ENCODE peak calls at places on chromosomes 3 and 15, in nine cellular contexts. C, X, V, W, R, P, Q, B and T are unnamed samples.

GRCh38 chr15:33242165-33242564 is 47.7 kb upstream of the FMN1 start:
- DNase-seq in C (no peak), X (no peak), V (no peak), W (no peak), R (no peak), P (peak; percentile 88), Q (peak; percentile 60), B (peak; percentile 74), T (peak; percentile 59)

GRCh38 chr3:13200465-13200864 is 127.2 kb upstream of the IQSEC1 start:
- DNase-seq in C (no peak), X (no peak), V (no peak), W (no peak), R (no peak), P (no peak), Q (no peak), B (no peak), T (no peak)

GRCh38 chr3:171225698-171226097 is 199.2 kb upstream of the SLC2A2 start:
- DNase-seq in C (peak; percentile 63), X (no peak), V (peak; percentile 66), W (no peak), R (peak; percentile 26), P (no peak), Q (no peak), B (no peak), T (peak; percentile 97)

GRCh38 chr3:50242778-50243551 is 7.0 kb downstream of the GNAI2 start:
- DNase-seq in C (peak; percentile 93), X (no peak), V (no peak), W (no peak), R (no peak), P (no peak), Q (no peak), B (peak; percentile 60), T (peak; percentile 58)

GRCh38 chr3:150825192-150825915 is 62.4 kb upstream of the SIAH2 start:
- DNase-seq in C (no peak), X (no peak), V (no peak), W (no peak), R (no peak), P (no peak), Q (no peak), B (no peak), T (no peak)

GRCh38 chr3:116148881-116149530 is 296.3 kb downstream of the LSAMP start:
- DNase-seq in C (no peak), X (peak; percentile 11), V (peak; percentile 64), W (no peak), R (no peak), P (no peak), Q (no peak), B (no peak), T (peak; percentile 60)

GRCh38 chr3:171841620-171842000 is 1.5 kb upstream of the TMEM212 start:
- DNase-seq in C (peak; percentile 85), X (no peak), V (peak; percentile 23), W (no peak), R (no peak), P (no peak), Q (no peak), B (no peak), T (peak; percentile 75)

GRCh38 chr15:28103831-28104230 is 4.7 kb upstream of the OCA2 start:
- DNase-seq in C (no peak), X (no peak), V (no peak), W (no peak), R (no peak), P (no peak), Q (no peak), B (no peak), T (no peak)

GRCh38 chr15:89499156-89499555 is 2.8 kb upstream of the RHCG start:
- DNase-seq in C (no peak), X (no peak), V (no peak), W (no peak), R (no peak), P (no peak), Q (no peak), B (no peak), T (no peak)
- H3K4me2 ChIP-seq in C (no peak overlapping the region), X (no peak overlapping the region), V (no peak overlapping the region), W (no peak overlapping the region), R (no peak overlapping the region), P (peak overlapping the region; percentile 46), Q (no peak overlapping the region), B (no peak overlapping the region), T (no peak overlapping the region)

GRCh38 chr3:126130981-126131750 is 47.2 kb upstream of the SLC41A3 start:
- DNase-seq in C (no peak), X (no peak), V (no peak), W (no peak), R (no peak), P (no peak), Q (no peak), B (no peak), T (no peak)

GRCh38 chr3:126133606-126134005 is 46.8 kb downstream of the ALDH1L1 start:
- DNase-seq in C (no peak), X (no peak), V (no peak), W (no peak), R (no peak), P (no peak), Q (no peak), B (no peak), T (no peak)

GRCh38 chr3:126131881-126132750 is 48.2 kb upstream of the SLC41A3 start:
- DNase-seq in C (no peak), X (no peak), V (no peak), W (no peak), R (no peak), P (no peak), Q (no peak), B (no peak), T (no peak)

GRCh38 chr3:126134219-126134975 is 46.0 kb downstream of the ALDH1L1 start:
- DNase-seq in C (peak; percentile 42), X (peak; percentile 87), V (peak; percentile 51), W (peak; percentile 39), R (peak; percentile 55), P (no peak), Q (peak; percentile 82), B (peak; percentile 89), T (peak; percentile 10)

GRCh38 chr3:126132751-126133511 is 47.5 kb downstream of the ALDH1L1 start:
- DNase-seq in C (no peak), X (peak; percentile 64), V (no peak), W (no peak), R (peak; percentile 35), P (no peak), Q (no peak), B (peak; percentile 82), T (no peak)
- TF ChIP-seq CTCF in C (no peak), X (peak; percentile 56), V (peak; percentile 41), W (no peak), R (peak; percentile 63), P (no peak), Q (peak; percentile 42), B (peak; percentile 57), T (peak; percentile 35)

GRCh38 chr15:51751687-51752683 is 588 bp downstream of the TMOD2 start:
- DNase-seq in C (peak; percentile 24), X (peak; percentile 63), V (peak; percentile 35), W (no peak), R (peak; percentile 29), P (no peak), Q (peak; percentile 48), B (peak; percentile 69), T (no peak)

GRCh38 chr15:51750186-51750585 is 1.2 kb upstream of the TMOD2 start:
- DNase-seq in C (no peak), X (no peak), V (no peak), W (no peak), R (no peak), P (no peak), Q (no peak), B (no peak), T (no peak)

GRCh38 chr15:51752918-51753317 is 1.5 kb downstream of the TMOD2 start:
- DNase-seq in C (no peak), X (no peak), V (no peak), W (no peak), R (no peak), P (no peak), Q (no peak), B (no peak), T (no peak)

GRCh38 chr15:51749307-51749706 is 2.1 kb upstream of the TMOD2 start:
- DNase-seq in C (no peak), X (no peak), V (no peak), W (no peak), R (no peak), P (no peak), Q (no peak), B (no peak), T (no peak)

GRCh38 chr15:51750942-51751686 is at the start of gene TMOD2:
- DNase-seq in C (no peak), X (peak; percentile 76), V (peak; percentile 29), W (no peak), R (peak; percentile 60), P (no peak), Q (peak; percentile 71), B (peak; percentile 81), T (no peak)
- TF ChIP-seq EZH2 in C (peak; percentile 59), X (peak; percentile 85), V (no peak), W (no peak), R (no peak), P (no peak), Q (no peak), B (peak; percentile 36), T (no peak)

GRCh38 chr15:68400066-68400456 is 31.9 kb downstream of the ITGA11 start:
- DNase-seq in C (no peak), X (no peak), V (no peak), W (no peak), R (no peak), P (peak; percentile 73), Q (no peak), B (no peak), T (no peak)

GRCh38 chr15:68401496-68402431 is 30.2 kb downstream of the ITGA11 start:
- DNase-seq in C (no peak), X (no peak), V (no peak), W (no peak), R (no peak), P (no peak), Q (no peak), B (no peak), T (no peak)

GRCh38 chr15:68396068-68396467 is 35.9 kb downstream of the ITGA11 start:
- DNase-seq in C (no peak), X (no peak), V (no peak), W (no peak), R (no peak), P (no peak), Q (no peak), B (no peak), T (no peak)

GRCh38 chr15:68402432-68403160 is 29.4 kb downstream of the ITGA11 start:
- DNase-seq in C (no peak), X (no peak), V (no peak), W (no peak), R (no peak), P (no peak), Q (no peak), B (no peak), T (no peak)

DNA sequence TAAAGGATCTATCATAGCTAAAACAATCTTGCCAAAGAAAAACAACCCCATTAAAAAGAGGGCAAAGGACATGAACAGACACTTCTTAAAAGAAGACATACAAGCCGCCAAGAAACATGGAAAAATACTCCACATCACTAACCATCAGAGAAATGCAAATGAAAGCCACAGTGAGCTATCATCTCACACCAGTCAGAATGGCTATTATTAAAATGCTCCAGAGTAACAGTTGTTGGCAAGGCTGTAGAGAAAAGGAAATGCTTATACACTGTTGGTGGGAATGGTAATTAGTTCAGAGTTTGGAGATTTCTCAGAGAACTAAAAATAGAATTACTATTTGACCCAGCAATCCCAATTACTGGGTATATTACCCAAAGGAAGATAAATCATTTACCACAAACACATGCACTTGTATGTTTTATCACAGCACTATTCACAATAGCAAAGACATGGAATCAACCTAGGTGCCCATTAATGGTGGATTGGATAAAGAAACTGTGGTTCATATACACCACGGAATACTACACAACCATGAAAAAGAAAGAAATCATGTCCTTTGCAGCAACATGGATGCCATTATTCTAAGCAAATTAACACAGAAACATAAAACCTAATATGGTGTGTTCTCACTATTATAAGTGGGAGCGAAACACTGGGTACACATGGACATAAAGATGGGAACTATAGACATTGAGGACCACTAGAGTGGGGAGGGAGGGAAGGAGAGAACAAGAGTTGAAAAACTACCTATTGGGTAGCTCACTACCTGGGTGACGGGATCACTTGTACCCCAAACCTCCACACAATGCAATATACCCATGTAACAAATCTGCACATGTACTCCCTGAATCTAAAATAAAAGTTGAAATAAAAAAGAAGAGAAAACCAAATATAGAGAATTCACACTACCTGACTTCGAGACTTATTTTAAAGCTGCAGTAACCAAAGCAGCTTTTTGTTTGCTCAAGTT is 32.6 kb downstream of the ITGA11 start:
- DNase-seq in C (no peak), X (no peak), V (no peak), W (no peak), R (no peak), P (no peak), Q (no peak), B (no peak), T (peak; percentile 42)
- H3K4me2 ChIP-seq in C (peak overlapping the region; percentile 31), X (no peak overlapping the region), V (no peak overlapping the region), W (peak overlapping the region; percentile 47), R (no peak overlapping the region), P (peak overlapping the region; percentile 32), Q (peak overlapping the region; percentile 15), B (no peak overlapping the region), T (peak overlapping the region; percentile 24)